ENCODE peak calls at places on chromosomes 2 and 18, in eight cellular contexts. One of them, this sample, is unnamed.

GRCh38 chr2:24304098-24304497 is 56.2 kb downstream of the ITSN2 start:
- DNase-seq in kidney: peak; percentile 76
- DNase-seq in lower lobe of right lung: peak; percentile 63
- DNase-seq in HL-60: no peak
- DNase-seq in CD4-positive, alpha-beta T cell: no peak
- DNase-seq in BJ: peak; percentile 56
- DNase-seq in tibial nerve: peak; percentile 61
- DNase-seq in ovary: peak; percentile 77
- DNase-seq in this sample: no peak

GRCh38 chr2:1634681-1635341 is 109.5 kb downstream of the PXDN start:
- DNase-seq in BJ: no peak
- DNase-seq in kidney: no peak
- DNase-seq in HL-60: no peak
- DNase-seq in CD4-positive, alpha-beta T cell: no peak
- DNase-seq in lower lobe of right lung: no peak
- DNase-seq in ovary: peak; percentile 26
- DNase-seq in tibial nerve: no peak
- DNase-seq in this sample: no peak

GRCh38 chr2:28088970-28089369 is 198.4 kb downstream of the BABAM2 start:
- DNase-seq in lower lobe of right lung: no peak
- DNase-seq in kidney: no peak
- DNase-seq in BJ: no peak
- DNase-seq in tibial nerve: no peak
- DNase-seq in CD4-positive, alpha-beta T cell: no peak
- DNase-seq in HL-60: no peak
- DNase-seq in ovary: no peak
- DNase-seq in this sample: no peak

GRCh38 chr2:46388873-46389272 is 90.5 kb upstream of the TMEM247 start:
- DNase-seq in tibial nerve: no peak
- DNase-seq in HL-60: no peak
- DNase-seq in lower lobe of right lung: no peak
- DNase-seq in BJ: no peak
- DNase-seq in kidney: peak; percentile 78
- DNase-seq in ovary: no peak
- DNase-seq in CD4-positive, alpha-beta T cell: no peak
- DNase-seq in this sample: no peak

GRCh38 chr2:187390891-187391290 is 57.2 kb downstream of the CALCRL start:
- DNase-seq in ovary: no peak
- DNase-seq in BJ: peak; percentile 67
- DNase-seq in lower lobe of right lung: no peak
- DNase-seq in HL-60: no peak
- DNase-seq in CD4-positive, alpha-beta T cell: no peak
- DNase-seq in tibial nerve: no peak
- DNase-seq in kidney: no peak
- DNase-seq in this sample: no peak

GRCh38 chr2:112065966-112066365 is 10.9 kb downstream of the TMEM87B start:
- DNase-seq in tibial nerve: no peak
- DNase-seq in CD4-positive, alpha-beta T cell: no peak
- DNase-seq in HL-60: no peak
- DNase-seq in lower lobe of right lung: no peak
- DNase-seq in BJ: peak; percentile 61
- DNase-seq in ovary: no peak
- DNase-seq in kidney: no peak
- DNase-seq in this sample: no peak

GRCh38 chr18:76572517-76573247 is 77.6 kb upstream of the ZNF516 start:
- DNase-seq in HL-60: no peak
- DNase-seq in ovary: no peak
- DNase-seq in CD4-positive, alpha-beta T cell: no peak
- DNase-seq in kidney: no peak
- DNase-seq in lower lobe of right lung: no peak
- DNase-seq in tibial nerve: no peak
- DNase-seq in BJ: no peak
- DNase-seq in this sample: no peak

GRCh38 chr2:172782506-172783090 is 47.0 kb downstream of the RAPGEF4 start:
- DNase-seq in HL-60: no peak
- DNase-seq in lower lobe of right lung: no peak
- DNase-seq in tibial nerve: no peak
- DNase-seq in ovary: no peak
- DNase-seq in CD4-positive, alpha-beta T cell: no peak
- DNase-seq in BJ: no peak
- DNase-seq in kidney: no peak
- DNase-seq in this sample: no peak

GRCh38 chr2:128611421-128612320 is 293.0 kb upstream of the HS6ST1 start:
- DNase-seq in ovary: peak; percentile 17
- DNase-seq in kidney: peak; percentile 39
- DNase-seq in BJ: no peak
- DNase-seq in lower lobe of right lung: peak; percentile 19
- DNase-seq in HL-60: no peak
- DNase-seq in tibial nerve: no peak
- DNase-seq in CD4-positive, alpha-beta T cell: no peak
- DNase-seq in this sample: no peak

GRCh38 chr2:73250872-73251846 is 17.1 kb downstream of the CCT7 start:
- DNase-seq in ovary: no peak
- DNase-seq in lower lobe of right lung: no peak
- DNase-seq in HL-60: no peak
- DNase-seq in BJ: no peak
- DNase-seq in kidney: no peak
- DNase-seq in tibial nerve: no peak
- DNase-seq in CD4-positive, alpha-beta T cell: no peak
- DNase-seq in this sample: no peak

GRCh38 chr18:43935051-43935412 is 657.7 kb upstream of the SYT4 start:
- DNase-seq in tibial nerve: no peak
- DNase-seq in CD4-positive, alpha-beta T cell: no peak
- DNase-seq in BJ: peak; percentile 92
- DNase-seq in HL-60: no peak
- DNase-seq in ovary: no peak
- DNase-seq in lower lobe of right lung: no peak
- DNase-seq in kidney: no peak
- DNase-seq in this sample: no peak

GRCh38 chr2:47064076-47064475 is 91.0 kb downstream of the STPG4 start:
- DNase-seq in kidney: no peak
- DNase-seq in BJ: no peak
- DNase-seq in lower lobe of right lung: no peak
- DNase-seq in ovary: no peak
- DNase-seq in tibial nerve: no peak
- DNase-seq in CD4-positive, alpha-beta T cell: no peak
- DNase-seq in HL-60: no peak
- DNase-seq in this sample: no peak

GRCh38 chr2:209671280-209671679 is 100.4 kb upstream of the UNC80 start:
- DNase-seq in ovary: no peak
- DNase-seq in kidney: no peak
- DNase-seq in HL-60: no peak
- DNase-seq in tibial nerve: no peak
- DNase-seq in CD4-positive, alpha-beta T cell: no peak
- DNase-seq in lower lobe of right lung: no peak
- DNase-seq in BJ: no peak
- DNase-seq in this sample: no peak

GRCh38 chr2:158101384-158101926 is at the start of gene UPP2:
- DNase-seq in lower lobe of right lung: no peak
- DNase-seq in HL-60: no peak
- DNase-seq in tibial nerve: no peak
- DNase-seq in ovary: no peak
- DNase-seq in CD4-positive, alpha-beta T cell: no peak
- DNase-seq in kidney: no peak
- DNase-seq in BJ: no peak
- DNase-seq in this sample: no peak

GRCh38 chr2:113892004-113892740 is 2.3 kb downstream of the ACTR3 start:
- DNase-seq in tibial nerve: no peak
- DNase-seq in kidney: no peak
- DNase-seq in lower lobe of right lung: no peak
- DNase-seq in BJ: no peak
- DNase-seq in HL-60: no peak
- DNase-seq in ovary: no peak
- DNase-seq in CD4-positive, alpha-beta T cell: no peak
- DNase-seq in this sample: no peak

GRCh38 chr2:120935339-120936313 is 200.0 kb downstream of the GLI2 start:
- DNase-seq in tibial nerve: no peak
- DNase-seq in HL-60: no peak
- DNase-seq in kidney: peak; percentile 81
- DNase-seq in ovary: peak; percentile 65
- DNase-seq in BJ: peak; percentile 85
- DNase-seq in lower lobe of right lung: no peak
- DNase-seq in CD4-positive, alpha-beta T cell: no peak
- DNase-seq in this sample: peak; percentile 37

GRCh38 chr2:177689623-177690022 is 297.1 kb downstream of the AGPS start:
- DNase-seq in tibial nerve: no peak
- DNase-seq in BJ: no peak
- DNase-seq in CD4-positive, alpha-beta T cell: no peak
- DNase-seq in HL-60: no peak
- DNase-seq in ovary: no peak
- DNase-seq in kidney: no peak
- DNase-seq in lower lobe of right lung: no peak
- DNase-seq in this sample: no peak

GRCh38 chr2:164781394-164781793 is 60.2 kb downstream of the COBLL1 start:
- DNase-seq in CD4-positive, alpha-beta T cell: no peak
- DNase-seq in ovary: no peak
- DNase-seq in lower lobe of right lung: no peak
- DNase-seq in HL-60: no peak
- DNase-seq in tibial nerve: no peak
- DNase-seq in BJ: no peak
- DNase-seq in kidney: no peak
- DNase-seq in this sample: no peak

GRCh38 chr2:168254158-168254935 is 7.0 kb upstream of the STK39 start:
- DNase-seq in BJ: no peak
- DNase-seq in lower lobe of right lung: no peak
- DNase-seq in ovary: no peak
- DNase-seq in tibial nerve: no peak
- DNase-seq in kidney: no peak
- DNase-seq in CD4-positive, alpha-beta T cell: no peak
- DNase-seq in HL-60: no peak
- DNase-seq in this sample: no peak
- TF ChIP-seq CTCF in BJ: no peak
- TF ChIP-seq CTCF in lower lobe of right lung: no peak
- TF ChIP-seq CTCF in ovary: no peak
- TF ChIP-seq CTCF in tibial nerve: no peak
- TF ChIP-seq CTCF in kidney: no peak
- TF ChIP-seq CTCF in CD4-positive, alpha-beta T cell: no peak
- TF ChIP-seq CTCF in HL-60: no peak
- TF ChIP-seq CTCF in this sample: no peak

GRCh38 chr18:46946656-46947282 is 29.4 kb downstream of the KATNAL2 start:
- DNase-seq in lower lobe of right lung: peak; percentile 82
- DNase-seq in tibial nerve: peak; percentile 39
- DNase-seq in CD4-positive, alpha-beta T cell: peak; percentile 46
- DNase-seq in kidney: peak; percentile 84
- DNase-seq in ovary: peak; percentile 72
- DNase-seq in BJ: peak; percentile 51
- DNase-seq in HL-60: no peak
- DNase-seq in this sample: peak; percentile 84

GRCh38 chr18:46953195-46953594 is 35.8 kb downstream of the KATNAL2 start:
- DNase-seq in CD4-positive, alpha-beta T cell: no peak
- DNase-seq in lower lobe of right lung: no peak
- DNase-seq in kidney: no peak
- DNase-seq in tibial nerve: no peak
- DNase-seq in HL-60: no peak
- DNase-seq in BJ: no peak
- DNase-seq in ovary: no peak
- DNase-seq in this sample: no peak

DNA sequence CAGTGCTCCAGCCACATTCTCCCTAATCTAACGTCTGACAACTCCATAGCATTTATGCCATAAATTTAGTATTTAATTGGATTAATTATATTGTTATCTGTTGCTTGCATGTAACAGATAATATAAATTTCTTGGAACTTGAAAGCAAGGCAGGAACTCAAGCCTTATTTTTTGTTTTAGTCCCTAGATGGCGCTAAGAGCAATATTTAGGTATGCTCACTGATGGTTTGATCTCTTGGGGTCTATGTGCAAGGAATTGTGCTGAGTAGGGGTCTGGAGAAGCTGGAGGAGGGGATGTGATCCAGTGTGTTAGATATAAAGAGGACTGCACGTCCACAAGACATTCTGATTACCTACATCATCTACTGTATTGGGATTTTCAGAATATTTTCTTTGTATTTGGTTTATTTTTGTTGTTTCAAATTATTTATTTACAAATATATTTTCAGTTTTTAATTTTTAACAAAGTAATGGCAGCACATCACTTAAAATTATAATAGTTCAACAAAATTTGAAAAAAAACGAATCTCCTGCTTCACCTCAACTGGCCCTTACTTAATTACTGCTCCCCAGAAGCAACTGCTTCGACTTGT is 32.8 kb downstream of the KATNAL2 start:
- DNase-seq in HL-60: no peak
- DNase-seq in CD4-positive, alpha-beta T cell: no peak
- DNase-seq in kidney: no peak
- DNase-seq in BJ: no peak
- DNase-seq in tibial nerve: no peak
- DNase-seq in ovary: no peak
- DNase-seq in lower lobe of right lung: no peak
- DNase-seq in this sample: no peak
- TF ChIP-seq CTCF in HL-60: peak; percentile 62
- TF ChIP-seq CTCF in CD4-positive, alpha-beta T cell: peak; percentile 28
- TF ChIP-seq CTCF in kidney: peak; percentile 6
- TF ChIP-seq CTCF in BJ: peak; percentile 52
- TF ChIP-seq CTCF in tibial nerve: no peak
- TF ChIP-seq CTCF in ovary: no peak
- TF ChIP-seq CTCF in lower lobe of right lung: peak; percentile 31
- TF ChIP-seq CTCF in this sample: peak; percentile 33

GRCh38 chr2:239774142-239774462 is 251.0 kb downstream of the NDUFA10 start:
- DNase-seq in BJ: no peak
- DNase-seq in ovary: no peak
- DNase-seq in tibial nerve: no peak
- DNase-seq in kidney: no peak
- DNase-seq in HL-60: no peak
- DNase-seq in lower lobe of right lung: no peak
- DNase-seq in CD4-positive, alpha-beta T cell: no peak
- DNase-seq in this sample: no peak

GRCh38 chr2:239774933-239775622 is 250.1 kb downstream of the NDUFA10 start:
- DNase-seq in HL-60: no peak
- DNase-seq in tibial nerve: no peak
- DNase-seq in kidney: no peak
- DNase-seq in BJ: no peak
- DNase-seq in CD4-positive, alpha-beta T cell: no peak
- DNase-seq in lower lobe of right lung: no peak
- DNase-seq in ovary: no peak
- DNase-seq in this sample: no peak

GRCh38 chr2:239777219-239777618 is 247.9 kb downstream of the NDUFA10 start:
- DNase-seq in ovary: no peak
- DNase-seq in kidney: no peak
- DNase-seq in BJ: no peak
- DNase-seq in HL-60: no peak
- DNase-seq in tibial nerve: no peak
- DNase-seq in lower lobe of right lung: no peak
- DNase-seq in CD4-positive, alpha-beta T cell: no peak
- DNase-seq in this sample: no peak

GRCh38 chr2:239776441-239777033 is 248.6 kb downstream of the NDUFA10 start:
- DNase-seq in BJ: no peak
- DNase-seq in ovary: no peak
- DNase-seq in kidney: no peak
- DNase-seq in CD4-positive, alpha-beta T cell: no peak
- DNase-seq in HL-60: no peak
- DNase-seq in tibial nerve: no peak
- DNase-seq in lower lobe of right lung: no peak
- DNase-seq in this sample: peak; percentile 19

GRCh38 chr2:239775623-239776440 is 249.3 kb downstream of the NDUFA10 start:
- DNase-seq in HL-60: no peak
- DNase-seq in tibial nerve: no peak
- DNase-seq in ovary: no peak
- DNase-seq in CD4-positive, alpha-beta T cell: no peak
- DNase-seq in kidney: no peak
- DNase-seq in lower lobe of right lung: no peak
- DNase-seq in BJ: no peak
- DNase-seq in this sample: peak; percentile 35
- TF ChIP-seq CTCF in HL-60: no peak
- TF ChIP-seq CTCF in tibial nerve: no peak
- TF ChIP-seq CTCF in ovary: no peak
- TF ChIP-seq CTCF in CD4-positive, alpha-beta T cell: no peak
- TF ChIP-seq CTCF in kidney: no peak
- TF ChIP-seq CTCF in lower lobe of right lung: no peak
- TF ChIP-seq CTCF in BJ: no peak
- TF ChIP-seq CTCF in this sample: no peak

GRCh38 chr18:30970201-30970816 is 72.2 kb downstream of the DSC3 start:
- DNase-seq in CD4-positive, alpha-beta T cell: no peak
- DNase-seq in HL-60: peak; percentile 28
- DNase-seq in BJ: no peak
- DNase-seq in lower lobe of right lung: no peak
- DNase-seq in tibial nerve: no peak
- DNase-seq in kidney: no peak
- DNase-seq in ovary: no peak
- DNase-seq in this sample: no peak
- TF ChIP-seq CTCF in CD4-positive, alpha-beta T cell: peak; percentile 41
- TF ChIP-seq CTCF in HL-60: peak; percentile 5
- TF ChIP-seq CTCF in BJ: no peak
- TF ChIP-seq CTCF in lower lobe of right lung: peak; percentile 22
- TF ChIP-seq CTCF in tibial nerve: no peak
- TF ChIP-seq CTCF in kidney: peak; percentile 37
- TF ChIP-seq CTCF in ovary: no peak
- TF ChIP-seq CTCF in this sample: no peak

This sample was measured in mesothelial cell of epicardium.